ENCODE peak calls at places on chromosomes 3 and 15, in four cellular contexts. Z, U, S and W are unnamed samples.

GRCh38 chr15:41926184-41927056 is 32.6 kb upstream of the SPTBN5 start:
- DNase-seq in Z (no peak), U (no peak), S (peak; percentile 34), W (no peak)

GRCh38 chr15:23503546-23503945 is 56.5 kb upstream of the GOLGA6L2 start:
- DNase-seq in Z (no peak), U (no peak), S (no peak), W (no peak)

GRCh38 chr3:83218383-83219200 is 1457.1 kb upstream of the GBE1 start:
- DNase-seq in Z (no peak), U (no peak), S (no peak), W (no peak)

GRCh38 chr3:4504340-4505261 is 11.5 kb downstream of the ITPR1 start:
- DNase-seq in Z (no peak), U (no peak), S (no peak), W (no peak)

GRCh38 chr3:143974877-143975238 is 3.2 kb downstream of the DIPK2A start:
- DNase-seq in Z (no peak), U (no peak), S (no peak), W (peak; percentile 33)

GRCh38 chr3:185807455-185808068 is 17.3 kb downstream of the IGF2BP2 start:
- DNase-seq in Z (no peak), U (peak; percentile 33), S (no peak), W (peak; percentile 23)

GRCh38 chr3:62169871-62170660 is 203.3 kb downstream of the FEZF2 start:
- DNase-seq in Z (no peak), U (no peak), S (no peak), W (no peak)

GRCh38 chr15:62649793-62650420 is 392.6 kb upstream of the TPM1 start:
- DNase-seq in Z (peak; percentile 46), U (no peak), S (no peak), W (no peak)

GRCh38 chr3:171175840-171176239 is 149.3 kb upstream of the SLC2A2 start:
- DNase-seq in Z (no peak), U (no peak), S (no peak), W (no peak)

GRCh38 chr3:159126261-159127020 is 324.6 kb downstream of the MFSD1 start:
- DNase-seq in Z (no peak), U (no peak), S (no peak), W (no peak)

GRCh38 chr15:42549052-42549491 is 434 bp downstream of the HAUS2 start:
- DNase-seq in Z (no peak), U (peak; percentile 35), S (peak; percentile 12), W (no peak)

GRCh38 chr3:98978068-98978811 is 76.7 kb upstream of the DCBLD2 start:
- DNase-seq in Z (no peak), U (no peak), S (no peak), W (no peak)

GRCh38 chr3:122533931-122534334 is 19.2 kb upstream of the KPNA1 start:
- DNase-seq in Z (peak; percentile 79), U (peak; percentile 58), S (no peak), W (peak; percentile 11)

GRCh38 chr3:14268897-14269296 is 90.3 kb downstream of the LSM3 start:
- DNase-seq in Z (no peak), U (no peak), S (no peak), W (no peak)

GRCh38 chr15:92869263-92869940 is 30.7 kb upstream of the CHD2 start:
- DNase-seq in Z (no peak), U (peak; percentile 84), S (peak; percentile 25), W (no peak)

GRCh38 chr15:100209204-100209603 is 132.6 kb downstream of the ADAMTS17 start:
- DNase-seq in Z (no peak), U (no peak), S (no peak), W (no peak)

GRCh38 chr15:70643106-70643782 is 120.1 kb downstream of the UACA start:
- DNase-seq in Z (no peak), U (no peak), S (no peak), W (no peak)

GRCh38 chr15:50148362-50148963 is 29.4 kb upstream of the ATP8B4 start:
- DNase-seq in Z (no peak), U (peak; percentile 91), S (peak; percentile 59), W (peak; percentile 22)

GRCh38 chr3:101814835-101815234 is 34.5 kb upstream of the NFKBIZ start:
- DNase-seq in Z (no peak), U (no peak), S (peak; percentile 71), W (no peak)

GRCh38 chr3:57086201-57086600 is 25.7 kb downstream of the SPATA12 start:
- DNase-seq in Z (no peak), U (no peak), S (peak; percentile 25), W (no peak)

GRCh38 chr3:101898062-101898461 is 48.7 kb downstream of the NFKBIZ start:
- DNase-seq in Z (no peak), U (no peak), S (no peak), W (no peak)

GRCh38 chr15:61992518-61992917 is 67.7 kb downstream of the VPS13C start:
- DNase-seq in Z (no peak), U (no peak), S (no peak), W (no peak)

GRCh38 chr3:45793482-45794176 is 2.7 kb downstream of the SLC6A20 start:
- DNase-seq in Z (no peak), U (peak; percentile 5), S (no peak), W (no peak)

GRCh38 chr3:85721409-85722145 is 762.8 kb downstream of the CADM2 start:
- DNase-seq in Z (no peak), U (no peak), S (no peak), W (no peak)

GRCh38 chr15:96359772-96360498 is 29.4 kb downstream of the NR2F2 start:
- DNase-seq in Z (no peak), U (no peak), S (no peak), W (no peak)

GRCh38 chr3:13158871-13159270 is 85.6 kb upstream of the IQSEC1 start:
- DNase-seq in Z (no peak), U (no peak), S (no peak), W (no peak)

GRCh38 chr3:12752803-12753202 is 6.3 kb downstream of the TMEM40 start:
- DNase-seq in Z (peak; percentile 40), U (peak; percentile 32), S (no peak), W (no peak)

GRCh38 chr3:184559336-184559735 is 2.2 kb upstream of the EPHB3 start:
- DNase-seq in Z (no peak), U (peak; percentile 60), S (peak; percentile 65), W (no peak)

GRCh38 chr3:32200991-32201758 is 37.3 kb upstream of the CMTM8 start:
- DNase-seq in Z (no peak), U (no peak), S (no peak), W (no peak)
- TF ChIP-seq SMC3 in Z (no peak), U (no peak), S (no peak), W (no peak)

GRCh38 chr3:190225186-190225692 is 97.0 kb downstream of the CLDN1 start:
- DNase-seq in Z (no peak), U (peak; percentile 46), S (peak; percentile 29), W (no peak)
- TF ChIP-seq MYC in Z (no peak), U (no peak), S (no peak), W (no peak)

GRCh38 chr3:16289144-16289889 is 24.3 kb downstream of the OXNAD1 start:
- DNase-seq in Z (no peak), U (no peak), S (no peak), W (peak; percentile 37)

GRCh38 chr3:16290827-16291196 is 25.8 kb downstream of the OXNAD1 start:
- DNase-seq in Z (no peak), U (no peak), S (no peak), W (no peak)

GRCh38 chr3:16288664-16289063 is 23.7 kb downstream of the OXNAD1 start:
- DNase-seq in Z (no peak), U (no peak), S (no peak), W (no peak)

GRCh38 chr3:16286672-16287604 is 21.9 kb downstream of the OXNAD1 start:
- DNase-seq in Z (no peak), U (no peak), S (no peak), W (peak; percentile 32)

GRCh38 chr3:16290007-16290826 is 25.2 kb downstream of the OXNAD1 start:
- DNase-seq in Z (no peak), U (peak; percentile 47), S (peak; percentile 37), W (peak; percentile 48)
- TF ChIP-seq SMC3 in Z (peak; percentile 84), U (peak; percentile 93), S (peak; percentile 87), W (peak; percentile 72)

GRCh38 chr3:31197941-31198340 is 303.5 kb upstream of the GADL1 start:
- DNase-seq in Z (no peak), U (no peak), S (no peak), W (no peak)

GRCh38 chr3:31196261-31196660 is 301.8 kb upstream of the GADL1 start:
- DNase-seq in Z (no peak), U (no peak), S (no peak), W (no peak)

GRCh38 chr3:31193871-31194270 is 299.4 kb upstream of the GADL1 start:
- DNase-seq in Z (no peak), U (no peak), S (no peak), W (no peak)

GRCh38 chr3:31198890-31199289 is 304.4 kb upstream of the GADL1 start:
- DNase-seq in Z (no peak), U (no peak), S (no peak), W (no peak)

DNA sequence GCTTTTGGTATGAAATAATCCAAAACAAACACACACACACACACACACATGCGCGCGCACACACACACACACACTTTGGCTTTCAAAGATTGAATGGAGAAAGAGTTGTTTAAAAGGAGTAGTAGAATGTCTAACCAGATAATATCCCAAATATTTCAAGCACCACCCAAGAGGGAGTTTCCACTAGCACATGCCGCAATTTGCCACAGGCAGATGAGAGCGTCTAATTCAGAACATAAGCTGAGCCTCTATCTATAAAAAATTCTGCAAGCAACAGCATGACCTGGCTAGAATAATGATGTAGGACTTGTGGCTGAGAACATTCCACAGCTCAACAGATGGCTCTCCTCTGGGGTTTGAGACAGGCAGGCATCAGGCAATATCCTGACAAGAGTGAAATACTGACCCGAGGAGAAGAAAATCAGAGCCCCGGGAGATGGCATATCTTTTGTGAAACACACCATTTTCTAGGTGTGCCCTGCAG is 302.5 kb upstream of the GADL1 start:
- DNase-seq in Z (no peak), U (no peak), S (no peak), W (no peak)
- TF ChIP-seq MYC in Z (no peak), U (no peak), S (no peak), W (no peak)

GRCh38 chr3:189041482-189042090 is 130.2 kb upstream of the TPRG1 start:
- DNase-seq in Z (peak; percentile 19), U (peak; percentile 50), S (peak; percentile 58), W (no peak)
- TF ChIP-seq SMC3 in Z (peak; percentile 44), U (peak; percentile 36), S (peak; percentile 49), W (no peak)

DNA sequence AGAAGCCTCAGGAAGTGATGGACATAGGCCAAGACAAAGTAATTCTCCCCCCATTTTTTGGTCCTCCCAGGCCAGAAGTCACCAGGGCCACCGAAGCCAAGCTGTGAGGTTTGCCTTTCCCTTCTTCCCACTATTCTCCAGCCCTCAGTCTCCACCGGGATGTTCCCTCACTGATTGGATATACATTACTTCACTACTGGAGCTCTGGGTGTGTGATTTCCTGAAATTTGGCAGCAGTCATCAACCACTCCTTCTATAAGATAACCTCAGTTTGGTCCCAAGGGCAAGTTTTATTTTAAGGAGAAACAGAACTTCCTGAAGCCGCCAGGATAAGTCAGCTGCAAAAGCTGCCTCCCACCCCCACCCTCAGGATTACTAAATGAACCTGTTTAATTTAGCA is 11.3 kb downstream of the SLCO2A1 start:
- DNase-seq in Z (no peak), U (no peak), S (no peak), W (no peak)
- TF ChIP-seq MYC in Z (no peak), U (no peak), S (no peak), W (no peak)